ENCODE peak calls at places on chromosomes 7 and 10, in nine cellular contexts. N is stimulated activated CD4-positive, alpha-beta T cell treated with anti-CD3 and anti-CD28 coated beads, Interleukin-1b, Interleukin-23, amount 100 ng/mL, for 24 hours; R is NCI-H82; Z is caudate nucleus; O is renal cortical epithelial cell; X is globus pallidus; E is ureter; P is pancreas; G is HuH-7.5. U is an unnamed sample.

GRCh38 chr7:50142421-50143113 is 49.5 kb upstream of the ZPBP start:
- DNase-seq in N (no peak), R (peak), Z (no peak), O (peak), X (peak), E (no peak), P (no peak), G (no peak), U (no peak)

GRCh38 chr10:5814110-5815107 is 1.2 kb upstream of the GDI2 start:
- DNase-seq in N (no peak), R (peak), Z (no peak), O (peak), X (no peak), E (no peak), P (no peak), G (no peak), U (no peak)

GRCh38 chr7:36999851-37000480 is 275.7 kb upstream of the AOAH start:
- DNase-seq in N (no peak), R (no peak), Z (no peak), O (no peak), X (no peak), E (no peak), P (no peak), G (no peak), U (no peak)

GRCh38 chr7:158283016-158283974 is 304.3 kb downstream of the PTPRN2 start:
- DNase-seq in N (no peak), R (no peak), Z (no peak), O (no peak), X (no peak), E (peak), P (no peak), G (no peak), U (no peak)

GRCh38 chr7:10121641-10122040 is 852.0 kb upstream of the PHF14 start:
- DNase-seq in N (no peak), R (no peak), Z (no peak), O (no peak), X (peak), E (no peak), P (no peak), G (no peak), U (no peak)

GRCh38 chr10:71255817-71256660 is 43.7 kb downstream of the UNC5B start:
- DNase-seq in N (no peak), R (no peak), Z (no peak), O (no peak), X (no peak), E (peak), P (no peak), G (no peak), U (peak)

GRCh38 chr10:18224626-18225445 is 84.6 kb downstream of the CACNB2 start:
- DNase-seq in N (no peak), R (peak), Z (no peak), O (no peak), X (no peak), E (no peak), P (no peak), G (no peak), U (no peak)

GRCh38 chr10:78211476-78212110 is 177.9 kb downstream of the RPS24 start:
- DNase-seq in N (no peak), R (peak), Z (no peak), O (peak), X (peak), E (peak), P (no peak), G (peak), U (no peak)

GRCh38 chr7:56105508-56105907 is 768 bp downstream of the CHCHD2 start:
- DNase-seq in N (no peak), R (peak), Z (no peak), O (peak), X (no peak), E (no peak), P (peak), G (no peak), U (no peak)

GRCh38 chr10:104246981-104247380 is 7.7 kb upstream of the GSTO1 start:
- DNase-seq in N (no peak), R (no peak), Z (no peak), O (no peak), X (no peak), E (no peak), P (no peak), G (no peak), U (no peak)

GRCh38 chr10:13953371-13953770 is 366.6 kb downstream of the PRPF18 start:
- DNase-seq in N (no peak), R (no peak), Z (no peak), O (no peak), X (no peak), E (no peak), P (no peak), G (no peak), U (no peak)

GRCh38 chr10:133165556-133166503 is 5.8 kb downstream of the KNDC1 start:
- DNase-seq in N (no peak), R (no peak), Z (no peak), O (no peak), X (no peak), E (peak), P (no peak), G (no peak), U (no peak)

GRCh38 chr7:105131033-105131656 is 117.1 kb downstream of the KMT2E start:
- DNase-seq in N (no peak), R (no peak), Z (no peak), O (peak), X (no peak), E (no peak), P (no peak), G (no peak), U (no peak)

GRCh38 chr10:95814011-95814727 is 58.2 kb downstream of the ENTPD1 start:
- DNase-seq in N (no peak), R (no peak), Z (no peak), O (peak), X (no peak), E (no peak), P (no peak), G (no peak), U (peak)

GRCh38 chr7:30908681-30909080 is 3.0 kb upstream of the AQP1 start:
- DNase-seq in N (no peak), R (peak), Z (no peak), O (no peak), X (no peak), E (no peak), P (no peak), G (no peak), U (no peak)

GRCh38 chr10:88110355-88110754 is 246.9 kb downstream of the PTEN start:
- DNase-seq in N (no peak), R (no peak), Z (no peak), O (peak), X (no peak), E (no peak), P (no peak), G (no peak), U (no peak)

GRCh38 chr10:77070892-77071595 is 566.6 kb downstream of the KCNMA1 start:
- DNase-seq in N (no peak), R (no peak), Z (no peak), O (no peak), X (no peak), E (no peak), P (no peak), G (no peak), U (no peak)

GRCh38 chr7:68888971-68889385 is 709.3 kb upstream of the AUTS2 start:
- DNase-seq in N (no peak), R (peak), Z (no peak), O (no peak), X (no peak), E (no peak), P (no peak), G (no peak), U (no peak)

GRCh38 chr10:97778452-97779302 is 6.9 kb upstream of the SFRP5 start:
- DNase-seq in N (no peak), R (no peak), Z (no peak), O (no peak), X (no peak), E (no peak), P (peak), G (no peak), U (no peak)

GRCh38 chr10:77842652-77843212 is 83.8 kb downstream of the DLG5 start:
- DNase-seq in N (no peak), R (no peak), Z (no peak), O (no peak), X (no peak), E (no peak), P (no peak), G (no peak), U (no peak)

GRCh38 chr7:73433924-73434700 is 534 bp downstream of the FZD9 start:
- DNase-seq in N (no peak), R (peak), Z (no peak), O (no peak), X (no peak), E (no peak), P (no peak), G (peak), U (no peak)

GRCh38 chr10:19819419-19820033 is 3.3 kb downstream of the PLXDC2 start:
- DNase-seq in N (no peak), R (peak), Z (no peak), O (peak), X (peak), E (peak), P (no peak), G (no peak), U (peak)

GRCh38 chr10:89342219-89342966 is 14.6 kb downstream of the IFIT3 start:
- DNase-seq in N (no peak), R (no peak), Z (peak), O (peak), X (peak), E (peak), P (no peak), G (no peak), U (peak)

GRCh38 chr10:69181433-69181832 is 1.4 kb downstream of the SUPV3L1 start:
- DNase-seq in N (no peak), R (no peak), Z (no peak), O (no peak), X (no peak), E (no peak), P (no peak), G (no peak), U (no peak)

GRCh38 chr10:44946201-44946600 is 13.4 kb upstream of the RASSF4 start:
- DNase-seq in N (no peak), R (no peak), Z (no peak), O (peak), X (no peak), E (no peak), P (no peak), G (no peak), U (peak)

GRCh38 chr7:155591055-155591750 is 44.8 kb upstream of the CNPY1 start:
- DNase-seq in N (no peak), R (no peak), Z (no peak), O (no peak), X (no peak), E (no peak), P (no peak), G (no peak), U (no peak)

GRCh38 chr10:133458710-133459453 is 5.1 kb downstream of the SCART1 start:
- DNase-seq in N (no peak), R (no peak), Z (no peak), O (no peak), X (no peak), E (no peak), P (no peak), G (no peak), U (no peak)

GRCh38 chr10:96833220-96834001 is 1.3 kb downstream of the LCOR start:
- DNase-seq in N (no peak), R (peak), Z (peak), O (peak), X (peak), E (no peak), P (no peak), G (peak), U (no peak)

GRCh38 chr10:126468876-126469643 is 80.8 kb upstream of the ADAM12 start:
- DNase-seq in N (no peak), R (no peak), Z (no peak), O (peak), X (no peak), E (no peak), P (no peak), G (no peak), U (no peak)

GRCh38 chr10:103671561-103671960 is 178.1 kb downstream of the NEURL1 start:
- DNase-seq in N (no peak), R (no peak), Z (no peak), O (no peak), X (no peak), E (no peak), P (no peak), G (no peak), U (no peak)

GRCh38 chr7:111982804-111983203 is 223.4 kb downstream of the DOCK4 start:
- DNase-seq in N (no peak), R (no peak), Z (no peak), O (no peak), X (no peak), E (no peak), P (no peak), G (no peak), U (no peak)

GRCh38 chr10:118835682-118836326 is 81.0 kb upstream of the CACUL1 start:
- DNase-seq in N (no peak), R (no peak), Z (no peak), O (peak), X (no peak), E (no peak), P (peak), G (no peak), U (no peak)

GRCh38 chr7:114087674-114088539 is 169.1 kb upstream of the PPP1R3A start:
- DNase-seq in N (no peak), R (peak), Z (no peak), O (peak), X (no peak), E (no peak), P (peak), G (peak), U (no peak)

GRCh38 chr10:68871105-68871711 is 29.9 kb upstream of the DDX50 start:
- DNase-seq in N (no peak), R (peak), Z (no peak), O (peak), X (no peak), E (no peak), P (no peak), G (no peak), U (no peak)

GRCh38 chr7:27073066-27073465 is 22.7 kb downstream of the HOXA1 start:
- DNase-seq in N (no peak), R (no peak), Z (no peak), O (no peak), X (no peak), E (no peak), P (no peak), G (no peak), U (no peak)

GRCh38 chr10:68876246-68876918 is 24.7 kb upstream of the DDX50 start:
- DNase-seq in N (no peak), R (peak), Z (no peak), O (no peak), X (no peak), E (no peak), P (no peak), G (no peak), U (no peak)